ENCODE peak calls at places on chromosomes 3 and 15, in seven cellular contexts. G, M, A, T, V, Q and K are unnamed samples.

GRCh38 chr15:73956276-73957086 is 30.2 kb downstream of the LOXL1 start:
- DNase-seq in G (no peak), M (peak; percentile 83), A (no peak), T (peak; percentile 92), V (no peak), Q (no peak), K (no peak)

GRCh38 chr3:38782148-38782547 is 33.9 kb downstream of the SCN10A start:
- DNase-seq in G (no peak), M (no peak), A (no peak), T (no peak), V (no peak), Q (no peak), K (no peak)

GRCh38 chr3:131619821-131620220 is 117.0 kb upstream of the MRPL3 start:
- DNase-seq in G (no peak), M (no peak), A (no peak), T (no peak), V (no peak), Q (no peak), K (peak; percentile 18)

GRCh38 chr3:8741581-8742355 is 8.2 kb downstream of the CAV3 start:
- DNase-seq in G (no peak), M (peak; percentile 75), A (no peak), T (peak; percentile 86), V (peak; percentile 71), Q (no peak), K (no peak)

GRCh38 chr15:44381223-44381622 is 46.2 kb upstream of the CTDSPL2 start:
- DNase-seq in G (no peak), M (peak; percentile 42), A (no peak), T (no peak), V (no peak), Q (no peak), K (no peak)

GRCh38 chr3:15148614-15149013 is 49.7 kb upstream of the RBSN start:
- DNase-seq in G (peak; percentile 30), M (peak; percentile 21), A (no peak), T (no peak), V (peak; percentile 55), Q (no peak), K (peak; percentile 16)

GRCh38 chr3:170941551-170941950 is 33.1 kb upstream of the EIF5A2 start:
- DNase-seq in G (no peak), M (peak; percentile 24), A (no peak), T (no peak), V (no peak), Q (no peak), K (no peak)

GRCh38 chr15:69160976-69161877 is 792 bp downstream of the GLCE start:
- DNase-seq in G (peak; percentile 76), M (peak; percentile 44), A (no peak), T (peak; percentile 16), V (peak; percentile 75), Q (no peak), K (peak; percentile 50)

GRCh38 chr3:38491215-38491614 is 4.9 kb upstream of the EXOG start:
- DNase-seq in G (no peak), M (no peak), A (no peak), T (no peak), V (no peak), Q (no peak), K (no peak)

GRCh38 chr3:194617058-194617671 is 16.1 kb downstream of the TMEM44 start:
- DNase-seq in G (no peak), M (no peak), A (no peak), T (no peak), V (no peak), Q (no peak), K (no peak)

GRCh38 chr15:74727727-74728126 is 2.4 kb upstream of the CYP1A1 start:
- DNase-seq in G (no peak), M (no peak), A (no peak), T (no peak), V (peak; percentile 53), Q (no peak), K (no peak)

GRCh38 chr3:23805881-23806321 is at the start of gene UBE2E1:
- DNase-seq in G (peak; percentile 84), M (peak; percentile 77), A (peak; percentile 36), T (peak; percentile 72), V (peak; percentile 81), Q (peak; percentile 74), K (peak; percentile 68)

GRCh38 chr3:53730565-53730964 is 115.7 kb downstream of the CHDH start:
- DNase-seq in G (no peak), M (peak; percentile 42), A (no peak), T (no peak), V (no peak), Q (no peak), K (no peak)

GRCh38 chr3:123663977-123664376 is 79.1 kb upstream of the HACD2 start:
- DNase-seq in G (peak; percentile 62), M (no peak), A (no peak), T (no peak), V (no peak), Q (no peak), K (no peak)

GRCh38 chr3:188255190-188255589 is 101.2 kb downstream of the LPP start:
- DNase-seq in G (no peak), M (no peak), A (no peak), T (no peak), V (no peak), Q (no peak), K (no peak)

GRCh38 chr15:77028451-77029165 is 33.7 kb downstream of the PSTPIP1 start:
- DNase-seq in G (peak; percentile 50), M (no peak), A (no peak), T (no peak), V (peak; percentile 48), Q (no peak), K (no peak)

GRCh38 chr15:80643296-80643965 is 51.7 kb upstream of the ABHD17C start:
- DNase-seq in G (no peak), M (peak; percentile 61), A (no peak), T (no peak), V (no peak), Q (no peak), K (no peak)

GRCh38 chr3:129829640-129830039 is 63.9 kb downstream of the TMCC1 start:
- DNase-seq in G (no peak), M (peak; percentile 95), A (no peak), T (peak; percentile 95), V (peak; percentile 80), Q (no peak), K (no peak)
- TF ChIP-seq CTCF in G (peak; percentile 33), M (peak; percentile 81), A (peak; percentile 65), T (peak; percentile 93), V (peak; percentile 85), Q (peak; percentile 81), K (no peak)

GRCh38 chr3:182902236-182902635 is 78.1 kb downstream of the DCUN1D1 start:
- DNase-seq in G (no peak), M (no peak), A (no peak), T (no peak), V (no peak), Q (no peak), K (no peak)

GRCh38 chr3:182905623-182906022 is 74.7 kb downstream of the DCUN1D1 start:
- DNase-seq in G (no peak), M (no peak), A (no peak), T (no peak), V (no peak), Q (no peak), K (no peak)

GRCh38 chr3:182908471-182908870 is 71.9 kb downstream of the DCUN1D1 start:
- DNase-seq in G (no peak), M (peak; percentile 40), A (no peak), T (peak; percentile 85), V (no peak), Q (no peak), K (no peak)

GRCh38 chr3:182906036-182906435 is 74.3 kb downstream of the DCUN1D1 start:
- DNase-seq in G (no peak), M (no peak), A (no peak), T (no peak), V (no peak), Q (no peak), K (no peak)

DNA sequence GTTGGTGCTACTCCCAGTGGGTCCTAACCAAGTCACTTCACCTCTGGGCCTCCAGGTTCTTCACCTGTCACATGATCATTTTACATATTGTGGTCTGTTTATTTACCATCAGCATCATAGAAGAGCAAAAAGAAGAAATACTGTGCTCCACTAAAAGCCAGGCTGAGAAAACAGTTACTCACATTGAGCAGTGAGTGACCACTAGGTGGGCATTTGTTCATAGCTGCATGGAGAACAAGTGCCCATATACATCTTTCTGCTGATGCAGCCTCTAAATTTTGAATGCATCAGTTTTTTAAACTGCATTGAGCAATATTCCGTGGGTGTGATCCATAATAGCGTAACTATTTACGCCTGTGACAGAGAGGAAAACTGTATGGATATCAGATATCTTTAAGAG is 76.2 kb downstream of the DCUN1D1 start:
- DNase-seq in G (no peak), M (no peak), A (no peak), T (no peak), V (no peak), Q (no peak), K (no peak)
- TF ChIP-seq CTCF in G (no peak), M (peak; percentile 37), A (no peak), T (no peak), V (no peak), Q (no peak), K (no peak)

GRCh38 chr15:47983533-47983932 is 137.3 kb upstream of the SLC24A5 start:
- DNase-seq in G (no peak), M (no peak), A (no peak), T (no peak), V (no peak), Q (no peak), K (no peak)
- TF ChIP-seq CTCF in G (no peak), M (no peak), A (no peak), T (no peak), V (no peak), Q (no peak), K (no peak)

GRCh38 chr3:4356225-4356540 is 53.0 kb downstream of the SETMAR start:
- DNase-seq in G (no peak), M (no peak), A (no peak), T (no peak), V (no peak), Q (no peak), K (no peak)

GRCh38 chr3:4355401-4356224 is 52.4 kb downstream of the SETMAR start:
- DNase-seq in G (peak; percentile 73), M (no peak), A (no peak), T (no peak), V (peak; percentile 80), Q (no peak), K (no peak)

GRCh38 chr3:4350789-4351163 is 47.6 kb downstream of the SETMAR start:
- DNase-seq in G (no peak), M (peak; percentile 83), A (peak; percentile 3), T (peak; percentile 69), V (peak; percentile 74), Q (no peak), K (no peak)

GRCh38 chr3:4351872-4352271 is 48.7 kb downstream of the SETMAR start:
- DNase-seq in G (no peak), M (no peak), A (no peak), T (no peak), V (no peak), Q (no peak), K (no peak)

DNA sequence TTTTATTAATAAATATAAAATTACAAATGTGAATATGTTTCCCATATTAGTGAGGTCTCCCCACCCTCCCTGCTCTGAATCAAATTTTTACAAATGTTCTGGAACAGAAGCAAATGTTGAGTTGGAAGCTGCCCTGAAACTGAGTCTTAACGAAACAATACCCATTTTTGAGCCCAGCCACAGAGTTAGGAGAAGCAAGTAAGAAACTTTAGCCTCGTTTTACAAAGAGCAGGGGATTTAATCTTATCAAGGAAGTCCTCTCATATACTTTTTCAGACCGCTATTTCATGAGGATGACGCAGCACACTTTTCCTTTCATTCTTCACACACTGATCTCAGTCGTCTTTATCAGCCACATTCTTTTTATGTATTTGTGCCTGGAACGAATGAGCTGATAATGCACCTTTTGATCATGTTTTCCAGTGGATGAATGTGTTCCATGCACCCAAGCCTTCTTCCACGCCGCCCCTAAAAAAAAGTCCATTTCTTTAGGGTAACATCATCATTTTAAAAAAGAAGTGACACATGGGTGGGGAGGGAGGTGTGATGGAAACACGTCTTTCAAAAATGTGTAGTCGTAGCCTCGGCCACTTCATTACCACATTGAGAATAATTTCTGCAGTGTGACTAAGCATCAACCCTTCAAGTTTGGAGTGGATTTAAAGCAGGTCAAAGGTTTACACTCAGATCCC is 48.1 kb downstream of the SETMAR start:
- DNase-seq in G (no peak), M (no peak), A (no peak), T (peak; percentile 36), V (no peak), Q (no peak), K (no peak)
- TF ChIP-seq CTCF in G (no peak), M (no peak), A (no peak), T (no peak), V (no peak), Q (peak; percentile 39), K (no peak)